ENCODE peak calls at places on chromosomes 3 and 15, in four cellular contexts. U is neural progenitor cell, O is GM23248, S is HCT116. W is an unnamed sample.

GRCh38 chr15:101504866-101505609 is 15.5 kb upstream of the PCSK6 start:
- DNase-seq in U (no peak), O (peak), S (no peak), W (no peak)

GRCh38 chr3:29552036-29552435 is 271.2 kb downstream of the RBMS3 start:
- DNase-seq in U (no peak), O (no peak), S (no peak), W (no peak)

GRCh38 chr3:127959873-127960272 is 44.8 kb downstream of the KBTBD12 start:
- DNase-seq in U (peak), O (peak), S (no peak), W (no peak)

GRCh38 chr3:113002676-113003075 is 11.9 kb downstream of the GTPBP8 start:
- DNase-seq in U (no peak), O (no peak), S (no peak), W (no peak)

GRCh38 chr15:49697121-49697520 is 76.3 kb downstream of the DTWD1 start:
- DNase-seq in U (no peak), O (peak), S (no peak), W (no peak)

GRCh38 chr15:85993116-85993515 is 86.6 kb upstream of the AGBL1 start:
- DNase-seq in U (no peak), O (no peak), S (no peak), W (no peak)

GRCh38 chr3:106130384-106131084 is 261.7 kb upstream of the CBLB start:
- DNase-seq in U (no peak), O (peak), S (no peak), W (no peak)

GRCh38 chr3:71714595-71714994 is 10.6 kb downstream of the EIF4E3 start:
- DNase-seq in U (no peak), O (no peak), S (no peak), W (no peak)

GRCh38 chr3:39208463-39209055 is 16.2 kb upstream of the XIRP1 start:
- DNase-seq in U (peak), O (peak), S (peak), W (peak)

GRCh38 chr3:171772427-171773056 is 37.7 kb downstream of the PLD1 start:
- DNase-seq in U (peak), O (peak), S (peak), W (peak)

GRCh38 chr3:17157713-17158112 is 273.0 kb downstream of the PLCL2 start:
- DNase-seq in U (no peak), O (peak), S (no peak), W (no peak)

GRCh38 chr15:101266787-101267186 is 10.5 kb downstream of the SELENOS start:
- DNase-seq in U (no peak), O (no peak), S (no peak), W (no peak)

GRCh38 chr15:64642875-64643274 is 132.5 kb downstream of the RBPMS2 start:
- DNase-seq in U (no peak), O (no peak), S (no peak), W (no peak)

GRCh38 chr3:27728195-27729087 is 6.3 kb upstream of the EOMES start:
- DNase-seq in U (peak), O (peak), S (no peak), W (no peak)

GRCh38 chr15:56058986-56059385 is 65.6 kb upstream of the NEDD4 start:
- DNase-seq in U (no peak), O (no peak), S (no peak), W (no peak)

GRCh38 chr3:73759290-73759689 is 134.5 kb upstream of the PDZRN3 start:
- DNase-seq in U (no peak), O (peak), S (no peak), W (no peak)

GRCh38 chr3:67357610-67358458 is 296.6 kb downstream of the SUCLG2 start:
- DNase-seq in U (peak), O (peak), S (peak), W (no peak)

GRCh38 chr15:58442122-58442521 is 10.3 kb downstream of the LIPC start:
- DNase-seq in U (no peak), O (peak), S (no peak), W (no peak)

GRCh38 chr3:113277886-113278598 is 66.7 kb downstream of the BOC start:
- DNase-seq in U (no peak), O (no peak), S (no peak), W (no peak)

GRCh38 chr3:167895178-167895577 is 159.7 kb downstream of the SERPINI1 start:
- DNase-seq in U (no peak), O (no peak), S (no peak), W (no peak)

GRCh38 chr3:178498866-178499265 is 37.4 kb upstream of the KCNMB2 start:
- DNase-seq in U (no peak), O (no peak), S (no peak), W (no peak)

GRCh38 chr3:57952208-57952631 is 56.0 kb upstream of the FLNB start:
- DNase-seq in U (peak), O (peak), S (peak), W (no peak)

GRCh38 chr3:177431525-177432255 is 234.4 kb upstream of the TBL1XR1 start:
- DNase-seq in U (peak), O (no peak), S (no peak), W (no peak)

GRCh38 chr15:86916671-86917450 is 837.2 kb downstream of the AGBL1 start:
- DNase-seq in U (peak), O (no peak), S (no peak), W (no peak)

GRCh38 chr3:53049987-53050386 is 4.1 kb upstream of the SFMBT1 start:
- DNase-seq in U (no peak), O (no peak), S (no peak), W (no peak)

DNA sequence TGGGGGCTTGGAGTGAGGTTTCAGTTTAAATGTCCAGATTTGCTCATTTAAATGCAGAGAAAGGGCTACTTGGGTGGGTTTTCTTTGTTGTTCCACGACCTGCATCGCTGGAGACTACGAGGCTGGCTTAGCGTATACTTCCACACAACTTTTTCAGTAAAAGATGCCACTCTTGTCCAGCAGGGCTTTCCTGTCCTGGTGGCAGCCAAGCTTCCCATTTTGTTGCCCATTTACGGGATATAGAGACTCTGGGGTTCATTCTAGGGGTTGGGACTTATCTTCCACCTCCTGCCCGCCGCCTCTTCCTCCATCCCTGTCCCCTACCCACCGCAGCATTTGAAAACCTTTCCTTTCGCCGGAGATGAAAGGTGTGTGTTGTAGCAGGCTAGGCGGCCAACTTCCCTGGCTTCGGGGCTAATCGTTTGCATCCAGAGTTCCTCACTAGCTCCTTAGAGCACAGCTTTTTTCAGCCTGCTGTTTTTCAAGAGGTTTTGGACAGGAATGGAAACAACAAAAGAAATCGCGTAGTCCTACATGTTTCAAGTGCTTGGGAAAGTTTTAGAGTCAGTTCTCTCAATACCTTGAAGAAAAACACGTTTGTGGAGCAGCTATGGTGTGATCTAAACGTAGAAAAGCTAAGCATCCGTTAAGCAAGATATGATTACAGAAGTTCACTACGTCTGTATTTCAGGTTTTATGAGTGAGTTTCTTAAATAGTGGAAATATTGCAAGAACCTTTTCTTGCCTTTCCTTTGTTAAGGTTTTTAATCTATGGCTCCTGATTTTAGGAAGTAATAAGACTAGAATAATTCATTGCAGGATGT is 843 bp downstream of the CHRNA5 start:
- DNase-seq in U (peak), O (peak), S (no peak), W (peak)
- TF ChIP-seq EZH2phosphoT487 in U (no peak), O (no peak), S (no peak), W (no peak)

GRCh38 chr3:155079795-155080546 is at the start of gene MME:
- DNase-seq in U (peak), O (peak), S (no peak), W (peak)

GRCh38 chr3:155075200-155075599 is 4.9 kb upstream of the MME start:
- DNase-seq in U (no peak), O (no peak), S (no peak), W (no peak)

GRCh38 chr3:155080692-155081091 is 573 bp downstream of the MME start:
- DNase-seq in U (no peak), O (peak), S (no peak), W (peak)

GRCh38 chr3:155076888-155077287 is 3.2 kb upstream of the MME start:
- DNase-seq in U (no peak), O (no peak), S (no peak), W (no peak)

GRCh38 chr3:155078959-155079794 is 942 bp upstream of the MME start:
- DNase-seq in U (peak), O (peak), S (no peak), W (no peak)
- TF ChIP-seq EZH2 in U (no peak), O (no peak), S (no peak), W (no peak)

DNA sequence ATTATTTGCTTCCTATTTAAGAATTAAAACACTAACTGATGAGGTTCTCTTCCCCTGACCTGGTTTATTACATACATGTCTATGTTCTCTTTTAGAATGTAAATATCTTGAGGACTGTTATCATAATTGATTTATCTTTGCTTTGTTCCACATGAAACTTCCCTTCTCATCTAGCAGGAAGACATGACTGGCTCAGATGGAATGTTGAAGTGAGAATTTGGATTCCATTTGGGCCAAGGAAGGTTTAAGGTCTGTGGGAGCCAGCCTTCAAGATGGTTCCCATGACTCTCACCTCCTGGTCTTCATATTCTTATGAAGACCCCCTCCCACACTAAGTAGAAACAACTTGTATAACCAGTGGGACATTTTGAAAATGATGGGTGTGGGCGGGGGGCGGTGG is 222.2 kb upstream of the GADL1 start:
- DNase-seq in U (no peak), O (no peak), S (no peak), W (no peak)
- TF ChIP-seq EZH2phosphoT487 in U (no peak), O (no peak), S (no peak), W (no peak)

GRCh38 chr15:52799145-52799811 is 9.1 kb upstream of the ONECUT1 start:
- DNase-seq in U (no peak), O (no peak), S (no peak), W (no peak)
- TF ChIP-seq EZH2 in U (no peak), O (peak), S (no peak), W (no peak)

GRCh38 chr15:45645026-45645980 is 10.5 kb downstream of the SQOR start:
- DNase-seq in U (no peak), O (peak), S (no peak), W (no peak)
- TF ChIP-seq EZH2phosphoT487 in U (no peak), O (no peak), S (no peak), W (no peak)

GRCh38 chr15:70318996-70319465 is 221.3 kb upstream of the TLE3 start:
- DNase-seq in U (no peak), O (peak), S (no peak), W (peak)
- TF ChIP-seq EZH2 in U (no peak), O (no peak), S (no peak), W (no peak)

GRCh38 chr15:70160803-70161565 is 63.3 kb upstream of the TLE3 start:
- DNase-seq in U (no peak), O (no peak), S (no peak), W (no peak)
- TF ChIP-seq EZH2phosphoT487 in U (no peak), O (no peak), S (no peak), W (no peak)

GRCh38 chr3:15967577-15967976 is 169.8 kb upstream of the ANKRD28 start:
- DNase-seq in U (no peak), O (no peak), S (no peak), W (no peak)
- TF ChIP-seq EZH2 in U (no peak), O (no peak), S (no peak), W (no peak)

W was measured in MM.1S.